ENCODE peak calls at places on chromosomes 16 and 17, in eight cellular contexts. X is anterior cingulate cortex, C is C1 segment of cervical spinal cord, S is EL, Q is M059J, P is non-pigmented ciliary epithelial cell, I is heart right ventricle, M is T-helper 1 cell. F is an unnamed sample.

GRCh38 chr17:38542286-38542685 is 63.5 kb downstream of the SRCIN1 start:
- DNase-seq in S (no peak), I (no peak), M (no peak), X (no peak), C (no peak), Q (no peak), P (no peak), F (no peak)

GRCh38 chr16:785563-786535 is 2.3 kb downstream of the RPUSD1 start:
- DNase-seq in Q (no peak), S (peak), C (no peak), X (peak), I (peak), P (no peak), M (peak), F (peak)

GRCh38 chr17:57665128-57665527 is 80.0 kb downstream of the CCDC182 start:
- DNase-seq in Q (no peak), S (no peak), P (no peak), I (no peak), C (no peak), M (no peak), X (no peak), F (peak)

GRCh38 chr17:3801792-3802191 is 804 bp upstream of the ITGAE start:
- DNase-seq in X (no peak), Q (no peak), I (no peak), P (no peak), S (no peak), M (no peak), C (no peak), F (no peak)

GRCh38 chr17:59149051-59149450 is 5.9 kb downstream of the SKA2 start:
- DNase-seq in I (no peak), S (peak), P (no peak), C (no peak), Q (peak), M (no peak), X (no peak), F (no peak)

GRCh38 chr17:44782349-44782850 is 23.6 kb downstream of the ADAM11 start:
- DNase-seq in C (no peak), S (no peak), X (no peak), P (no peak), M (no peak), Q (no peak), I (no peak), F (no peak)

GRCh38 chr17:65885484-65885883 is 306.4 kb downstream of the CEP112 start:
- DNase-seq in I (no peak), Q (no peak), C (no peak), X (no peak), P (no peak), M (no peak), S (peak), F (no peak)

GRCh38 chr17:19678581-19679418 is 30.2 kb downstream of the ALDH3A2 start:
- DNase-seq in C (no peak), X (no peak), M (no peak), S (no peak), Q (no peak), P (no peak), I (no peak), F (no peak)

GRCh38 chr17:43033947-43034622 is 9.1 kb downstream of the RND2 start:
- DNase-seq in S (no peak), M (no peak), I (no peak), X (no peak), Q (no peak), P (no peak), C (no peak), F (peak)

GRCh38 chr17:63436523-63437110 is 9.5 kb downstream of the CYB561 start:
- DNase-seq in Q (no peak), P (no peak), I (no peak), S (no peak), M (no peak), X (peak), C (no peak), F (peak)

GRCh38 chr17:921161-921560 is 58.4 kb downstream of the NXN start:
- DNase-seq in X (no peak), M (no peak), C (no peak), I (no peak), S (no peak), Q (peak), P (no peak), F (no peak)

F was measured in left kidney.